ENCODE peak calls at places on chromosomes 4 and X, in nine cellular contexts. G, E, O, T, Z, M, N, C and L are unnamed samples.

GRCh38 chrX:25112156-25112555 is 96.4 kb upstream of the ARX start:
- DNase-seq in G (no peak), E (no peak), O (no peak), T (no peak), Z (no peak), M (no peak), N (no peak), C (no peak), L (no peak)

GRCh38 chr4:7873881-7874280 is 65.8 kb downstream of the AFAP1 start:
- DNase-seq in G (no peak), E (no peak), O (no peak), T (no peak), Z (no peak), M (no peak), N (no peak), C (no peak), L (no peak)

GRCh38 chr4:70954032-70954431 is 39.4 kb upstream of the DCK start:
- DNase-seq in G (no peak), E (no peak), O (no peak), T (no peak), Z (no peak), M (no peak), N (no peak), C (no peak), L (no peak)

GRCh38 chr4:3299538-3300197 is 6.8 kb downstream of the RGS12 start:
- DNase-seq in G (no peak), E (no peak), O (no peak), T (no peak), Z (peak), M (no peak), N (no peak), C (no peak), L (no peak)

GRCh38 chr4:110164251-110164650 is 34.2 kb downstream of the ELOVL6 start:
- DNase-seq in G (no peak), E (no peak), O (no peak), T (no peak), Z (no peak), M (no peak), N (peak), C (no peak), L (no peak)

GRCh38 chrX:131723646-131724045 is 179.8 kb downstream of the OR13H1 start:
- DNase-seq in G (no peak), E (no peak), O (no peak), T (no peak), Z (no peak), M (no peak), N (no peak), C (no peak), L (no peak)

GRCh38 chrX:123835661-123836371 is 24.0 kb upstream of the XIAP start:
- DNase-seq in G (no peak), E (peak), O (no peak), T (no peak), Z (no peak), M (no peak), N (peak), C (no peak), L (no peak)

GRCh38 chrX:22652596-22652995 is 347.2 kb upstream of the DDX53 start:
- DNase-seq in G (no peak), E (no peak), O (no peak), T (no peak), Z (no peak), M (no peak), N (peak), C (peak), L (no peak)

GRCh38 chrX:153561337-153561736 is 37.6 kb downstream of the CCNQ start:
- DNase-seq in G (no peak), E (no peak), O (no peak), T (no peak), Z (no peak), M (no peak), N (no peak), C (no peak), L (no peak)

GRCh38 chrX:20061869-20062254 is 54.8 kb downstream of the MAP7D2 start:
- DNase-seq in G (no peak), E (no peak), O (no peak), T (no peak), Z (no peak), M (no peak), N (peak), C (no peak), L (no peak)

GRCh38 chr4:188107931-188108843 is 1.2 kb downstream of the TRIML2 start:
- DNase-seq in G (no peak), E (peak), O (no peak), T (no peak), Z (no peak), M (no peak), N (peak), C (peak), L (no peak)

GRCh38 chr4:56821394-56822263 is at the start of gene SPINK2:
- DNase-seq in G (no peak), E (peak), O (peak), T (no peak), Z (peak), M (no peak), N (no peak), C (peak), L (no peak)

GRCh38 chr4:74189331-74190043 is 31.6 kb downstream of the MTHFD2L start:
- DNase-seq in G (no peak), E (peak), O (no peak), T (no peak), Z (no peak), M (no peak), N (no peak), C (peak), L (no peak)

GRCh38 chr4:3767569-3768288 is 1.5 kb downstream of the ADRA2C start:
- DNase-seq in G (no peak), E (no peak), O (no peak), T (no peak), Z (no peak), M (peak), N (no peak), C (peak), L (no peak)

GRCh38 chrX:139826065-139827044 is 106.5 kb downstream of the ATP11C start:
- DNase-seq in G (no peak), E (no peak), O (no peak), T (no peak), Z (no peak), M (no peak), N (peak), C (no peak), L (no peak)

GRCh38 chr4:54277691-54278090 is 48.6 kb downstream of the PDGFRA start:
- DNase-seq in G (no peak), E (no peak), O (no peak), T (no peak), Z (no peak), M (no peak), N (peak), C (no peak), L (no peak)

GRCh38 chr4:185112104-185112503 is 31.0 kb upstream of the SLC25A4 start:
- DNase-seq in G (no peak), E (peak), O (no peak), T (no peak), Z (no peak), M (no peak), N (peak), C (no peak), L (no peak)

GRCh38 chr4:134935320-134935719 is 733.7 kb upstream of the PABPC4L start:
- DNase-seq in G (no peak), E (peak), O (no peak), T (no peak), Z (no peak), M (no peak), N (peak), C (peak), L (no peak)

GRCh38 chrX:72142094-72142843 is 10.6 kb upstream of the RTL5 start:
- DNase-seq in G (no peak), E (no peak), O (no peak), T (no peak), Z (no peak), M (no peak), N (no peak), C (peak), L (no peak)

GRCh38 chr4:83636930-83637329 is 101.0 kb downstream of the GPAT3 start:
- DNase-seq in G (no peak), E (no peak), O (no peak), T (no peak), Z (no peak), M (no peak), N (no peak), C (peak), L (no peak)

GRCh38 chr4:155025762-155026457 is 182.5 kb upstream of the NPY2R start:
- DNase-seq in G (no peak), E (peak), O (peak), T (no peak), Z (no peak), M (peak), N (peak), C (peak), L (no peak)

GRCh38 chrX:119071381-119071780 is 1.4 kb upstream of the CT47C1 start:
- DNase-seq in G (no peak), E (no peak), O (no peak), T (no peak), Z (no peak), M (no peak), N (no peak), C (no peak), L (no peak)

GRCh38 chrX:123673813-123674212 is 59.0 kb downstream of the THOC2 start:
- DNase-seq in G (no peak), E (no peak), O (no peak), T (no peak), Z (no peak), M (no peak), N (no peak), C (no peak), L (no peak)

GRCh38 chr4:37879365-37879764 is 11.5 kb upstream of the TBC1D1 start:
- DNase-seq in G (no peak), E (no peak), O (no peak), T (no peak), Z (no peak), M (no peak), N (no peak), C (no peak), L (no peak)

GRCh38 chrX:110394653-110395052 is 36.0 kb downstream of the RTL9 start:
- DNase-seq in G (no peak), E (no peak), O (no peak), T (no peak), Z (no peak), M (no peak), N (peak), C (no peak), L (no peak)

GRCh38 chr4:177632481-177632880 is 190.2 kb upstream of the AGA start:
- DNase-seq in G (no peak), E (no peak), O (no peak), T (no peak), Z (no peak), M (no peak), N (no peak), C (no peak), L (no peak)

GRCh38 chr4:113682730-113683129 is 78.8 kb downstream of the CAMK2D start:
- DNase-seq in G (no peak), E (no peak), O (no peak), T (no peak), Z (no peak), M (no peak), N (no peak), C (no peak), L (no peak)

GRCh38 chrX:2500681-2501151 is at the start of the genes DHRSX and ZBED1:
- DNase-seq in G (peak), E (peak), O (peak), T (no peak), Z (peak), M (peak), N (no peak), C (peak), L (no peak)

GRCh38 chr4:182589100-182589499 is 328.1 kb downstream of the DCTD start:
- DNase-seq in G (no peak), E (no peak), O (no peak), T (no peak), Z (no peak), M (no peak), N (no peak), C (no peak), L (no peak)

GRCh38 chr4:172147702-172148101 is 334.5 kb downstream of the GALNTL6 start:
- DNase-seq in G (no peak), E (no peak), O (no peak), T (no peak), Z (no peak), M (no peak), N (no peak), C (no peak), L (no peak)

GRCh38 chr4:48194986-48195773 is 61.1 kb upstream of the TXK start:
- DNase-seq in G (no peak), E (no peak), O (no peak), T (no peak), Z (no peak), M (no peak), N (no peak), C (no peak), L (no peak)

GRCh38 chr4:121784975-121785374 is 16.1 kb upstream of the EXOSC9 start:
- DNase-seq in G (no peak), E (no peak), O (no peak), T (no peak), Z (no peak), M (no peak), N (peak), C (no peak), L (no peak)

GRCh38 chrX:100895365-100896075 is 21.4 kb upstream of the NOX1 start:
- DNase-seq in G (no peak), E (no peak), O (no peak), T (no peak), Z (no peak), M (no peak), N (peak), C (peak), L (no peak)

GRCh38 chr4:53205970-53206369 is 159.9 kb downstream of the SCFD2 start:
- DNase-seq in G (no peak), E (no peak), O (no peak), T (no peak), Z (no peak), M (no peak), N (no peak), C (no peak), L (no peak)

GRCh38 chrX:2595258-2595657 is 94.5 kb upstream of the DHRSX start:
- DNase-seq in G (no peak), E (no peak), O (no peak), T (no peak), Z (no peak), M (no peak), N (no peak), C (no peak), L (no peak)

GRCh38 chr4:87499415-87500106 is 29.6 kb downstream of the SPARCL1 start:
- DNase-seq in G (no peak), E (no peak), O (no peak), T (no peak), Z (no peak), M (no peak), N (no peak), C (no peak), L (no peak)

GRCh38 chrX:129959493-129959832 is 23.0 kb upstream of the BCORL1 start:
- DNase-seq in G (no peak), E (no peak), O (no peak), T (no peak), Z (peak), M (peak), N (no peak), C (peak), L (no peak)

GRCh38 chr4:140152760-140153418 is 1.1 kb downstream of the MAML3 start:
- DNase-seq in G (peak), E (no peak), O (peak), T (no peak), Z (peak), M (peak), N (peak), C (peak), L (peak)

GRCh38 chr4:140904904-140905303 is 148.7 kb upstream of the TBC1D9 start:
- DNase-seq in G (no peak), E (no peak), O (no peak), T (no peak), Z (no peak), M (no peak), N (no peak), C (no peak), L (no peak)

GRCh38 chr4:113596396-113596795 is 165.1 kb downstream of the CAMK2D start:
- DNase-seq in G (no peak), E (no peak), O (no peak), T (no peak), Z (no peak), M (no peak), N (no peak), C (no peak), L (no peak)

GRCh38 chrX:69073241-69073640 is 92.0 kb downstream of the PJA1 start:
- DNase-seq in G (no peak), E (no peak), O (no peak), T (no peak), Z (no peak), M (no peak), N (no peak), C (no peak), L (no peak)
- TF ChIP-seq CTCF in G (no peak), E (no peak), O (no peak), T (no peak), Z (no peak), M (no peak), N (no peak), C (no peak), L (no peak)

DNA sequence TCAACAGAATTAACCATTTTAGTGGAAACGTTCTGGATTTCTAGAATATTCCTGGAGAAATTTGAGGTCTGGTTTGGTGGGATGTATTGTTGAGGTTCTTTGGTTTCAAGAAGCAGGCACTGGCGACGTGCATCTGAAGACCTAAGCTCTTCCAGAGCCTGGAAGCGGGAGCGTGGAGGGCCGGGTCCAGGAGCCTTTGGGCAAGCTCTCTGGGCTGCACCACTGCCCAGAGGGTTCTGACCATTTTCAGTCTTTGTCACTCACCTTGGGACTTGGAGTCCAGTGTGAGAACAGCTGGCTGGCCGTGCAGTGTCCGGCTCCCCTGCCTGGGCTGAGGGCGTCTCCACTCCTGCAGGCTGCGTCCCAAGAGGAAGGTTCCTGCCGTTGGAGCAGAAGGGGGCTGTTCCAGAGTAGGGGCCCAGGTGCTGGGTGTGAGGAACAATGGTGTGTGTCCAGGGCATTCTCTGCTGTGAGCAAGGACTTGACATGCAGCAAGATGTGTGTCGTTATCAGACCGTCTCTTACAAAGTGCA is 24.0 kb downstream of the PIGG start:
- DNase-seq in G (no peak), E (no peak), O (no peak), T (no peak), Z (peak), M (no peak), N (no peak), C (no peak), L (no peak)
- H3K4me3 ChIP-seq in G (no peak), E (no peak), O (no peak), T (no peak), Z (no peak), M (no peak), N (no peak), C (no peak), L (no peak)

GRCh38 chr4:15132739-15133138 is 130.5 kb downstream of the CPEB2 start:
- DNase-seq in G (no peak), E (no peak), O (no peak), T (no peak), Z (no peak), M (no peak), N (no peak), C (peak), L (peak)
- H3K27ac ChIP-seq in G (no peak), E (no peak), O (no peak), T (no peak), Z (no peak), M (no peak), N (no peak), C (no peak), L (peak)

GRCh38 chrX:40146471-40147398 is 49.0 kb upstream of the BCOR start:
- DNase-seq in G (peak), E (no peak), O (no peak), T (no peak), Z (no peak), M (peak), N (no peak), C (peak), L (no peak)
- TF ChIP-seq CTCF in G (no peak), E (no peak), O (no peak), T (no peak), Z (no peak), M (no peak), N (no peak), C (no peak), L (no peak)

GRCh38 chrX:16484338-16484737 is 165.6 kb upstream of the S100G start:
- DNase-seq in G (no peak), E (no peak), O (no peak), T (no peak), Z (no peak), M (no peak), N (peak), C (no peak), L (no peak)
- H3K4me3 ChIP-seq in G (no peak), E (no peak), O (no peak), T (no peak), Z (no peak), M (no peak), N (no peak), C (no peak), L (no peak)

DNA sequence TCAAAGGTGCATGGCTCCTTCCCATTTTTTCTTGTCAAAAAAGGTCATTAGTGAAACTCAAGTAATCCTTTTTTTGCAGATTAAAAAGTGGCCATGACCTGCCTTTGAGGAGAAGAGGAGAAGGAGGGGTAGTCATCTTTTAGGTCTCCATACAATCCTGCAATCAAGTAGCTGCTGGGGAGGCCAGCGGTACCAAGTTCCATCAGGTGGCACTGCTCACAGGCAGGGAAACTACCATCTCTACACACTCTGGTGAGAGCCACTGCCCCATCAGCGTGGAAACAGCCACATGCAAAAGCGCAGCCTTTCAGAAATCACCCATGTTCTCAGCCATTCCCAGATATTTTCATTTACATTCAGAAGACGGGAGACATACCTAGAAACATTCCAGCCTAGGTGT is 162.0 kb downstream of the TSPAN5 start:
- DNase-seq in G (no peak), E (no peak), O (no peak), T (no peak), Z (no peak), M (no peak), N (no peak), C (no peak), L (no peak)
- H3K27ac ChIP-seq in G (no peak), E (no peak), O (no peak), T (no peak), Z (no peak), M (peak), N (no peak), C (no peak), L (peak)

GRCh38 chrX:70268034-70268433 is at the start of gene ARR3:
- DNase-seq in G (no peak), E (no peak), O (no peak), T (no peak), Z (no peak), M (no peak), N (no peak), C (no peak), L (no peak)

GRCh38 chrX:70264784-70265183 is 3.4 kb upstream of the ARR3 start:
- DNase-seq in G (no peak), E (no peak), O (no peak), T (no peak), Z (no peak), M (no peak), N (no peak), C (peak), L (no peak)

GRCh38 chrX:70260104-70260503 is at the start of gene P2RY4:
- DNase-seq in G (no peak), E (no peak), O (no peak), T (no peak), Z (no peak), M (no peak), N (no peak), C (no peak), L (no peak)

GRCh38 chrX:70257599-70258288 is 2.3 kb downstream of the P2RY4 start:
- DNase-seq in G (no peak), E (no peak), O (no peak), T (no peak), Z (no peak), M (no peak), N (no peak), C (no peak), L (no peak)

DNA sequence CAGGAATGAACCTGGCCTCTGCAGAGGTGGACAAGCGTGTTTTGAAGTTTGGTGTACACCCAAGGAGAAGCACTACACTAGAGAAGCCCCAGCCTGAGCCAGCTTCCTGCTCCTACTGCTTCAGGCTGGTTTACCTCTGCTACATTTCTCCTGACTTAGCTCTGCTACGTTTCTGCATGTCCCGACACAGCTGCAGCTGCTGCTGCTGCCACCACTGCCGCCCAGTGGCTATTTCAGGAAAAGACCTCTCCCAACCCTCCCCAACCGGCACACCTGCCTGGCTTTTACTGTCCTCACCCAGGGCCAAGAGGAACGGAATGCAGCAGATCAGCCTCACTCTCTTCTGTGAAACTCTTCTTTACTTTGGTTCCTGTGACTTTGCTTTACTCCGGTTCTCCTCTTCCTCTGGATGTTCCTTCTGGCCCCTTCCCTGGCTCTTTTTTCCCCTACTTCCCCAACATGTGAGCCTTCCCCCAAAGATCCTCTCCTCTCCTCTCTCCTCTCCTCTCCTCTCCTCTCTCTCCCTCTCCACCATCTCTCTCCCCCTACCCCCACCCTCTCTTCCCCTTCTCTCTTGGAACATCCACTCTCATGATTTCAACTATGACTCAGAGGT is 3.1 kb upstream of the P2RY4 start:
- DNase-seq in G (no peak), E (peak), O (peak), T (no peak), Z (no peak), M (peak), N (peak), C (peak), L (peak)
- TF ChIP-seq CTCF in G (peak), E (peak), O (peak), T (peak), Z (peak), M (peak), N (peak), C (peak), L (peak)